ENCODE peak calls at places on chromosomes 13 and 19, in four cellular contexts. V, F, S and N are unnamed samples.

GRCh38 chr13:24187185-24187584 is 26.7 kb downstream of the SPATA13 start:
- DNase-seq in V (no peak), F (peak; percentile 17), S (peak; percentile 25), N (peak; percentile 83)

GRCh38 chr19:39070888-39071287 is 13.3 kb upstream of the ACP7 start:
- DNase-seq in V (no peak), S (no peak), F (peak; percentile 51), N (no peak)

GRCh38 chr19:18586311-18586710 is 2.3 kb upstream of the REX1BD start:
- DNase-seq in F (no peak), S (no peak), V (no peak), N (no peak)

GRCh38 chr13:65929436-65929835 is 1300.7 kb downstream of the PCDH9 start:
- DNase-seq in V (no peak), F (peak; percentile 55), S (no peak), N (no peak)

GRCh38 chr19:1069009-1069779 is 2.2 kb downstream of the ARHGAP45 start:
- DNase-seq in V (peak; percentile 77), F (no peak), S (no peak), N (peak; percentile 49)

GRCh38 chr19:34431681-34432402 is 3.7 kb downstream of the UBA2 start:
- DNase-seq in S (no peak), F (no peak), V (no peak), N (no peak)

GRCh38 chr19:47786566-47786965 is 8.1 kb downstream of the SELENOW start:
- DNase-seq in V (no peak), F (no peak), S (no peak), N (no peak)

GRCh38 chr13:109812375-109812774 is 26.0 kb upstream of the IRS2 start:
- DNase-seq in F (no peak), S (peak; percentile 76), V (no peak), N (no peak)

GRCh38 chr13:48161530-48162179 is 66.8 kb upstream of the MED4 start:
- DNase-seq in F (no peak), S (no peak), V (no peak), N (no peak)

GRCh38 chr13:95023405-95023804 is 277.8 kb downstream of the ABCC4 start:
- DNase-seq in S (peak; percentile 77), F (no peak), V (no peak), N (no peak)

GRCh38 chr19:34555447-34555846 is 73.9 kb downstream of the WTIP start:
- DNase-seq in F (peak; percentile 26), S (peak; percentile 32), V (no peak), N (no peak)

GRCh38 chr19:4967738-4968461 is 1.0 kb upstream of the KDM4B start:
- DNase-seq in S (peak; percentile 18), F (no peak), V (no peak), N (no peak)

GRCh38 chr19:10096615-10096963 is 5.9 kb downstream of the ANGPTL6 start:
- DNase-seq in F (no peak), V (no peak), S (no peak), N (no peak)

GRCh38 chr13:112997188-112998135 is 28.4 kb downstream of the MCF2L start:
- DNase-seq in F (no peak), S (no peak), V (no peak), N (no peak)

GRCh38 chr19:46271488-46272197 is 25.2 kb upstream of the HIF3A start:
- DNase-seq in V (no peak), F (peak; percentile 86), S (peak; percentile 77), N (no peak)

GRCh38 chr13:110869805-110870706 is 44.8 kb downstream of the ANKRD10 start:
- DNase-seq in F (peak; percentile 100), S (peak; percentile 98), V (no peak), N (no peak)

GRCh38 chr19:44745386-44745831 is 3.1 kb upstream of the BCL3 start:
- DNase-seq in F (peak; percentile 40), V (no peak), S (peak; percentile 30), N (no peak)

GRCh38 chr13:30743319-30744055 is 8.1 kb downstream of the ALOX5AP start:
- DNase-seq in F (peak; percentile 97), V (no peak), S (peak; percentile 93), N (no peak)

GRCh38 chr19:4847190-4847973 is 15.9 kb upstream of the TICAM1 start:
- DNase-seq in S (no peak), F (no peak), V (no peak), N (no peak)

GRCh38 chr13:39321578-39321977 is 281.4 kb downstream of the LHFPL6 start:
- DNase-seq in S (no peak), V (no peak), F (no peak), N (no peak)

GRCh38 chr13:112968910-112969691 is at the start of gene MCF2L:
- DNase-seq in F (no peak), S (peak; percentile 45), V (peak; percentile 75), N (no peak)

GRCh38 chr13:23928985-23929384 is 31.7 kb upstream of the C1QTNF9B start:
- DNase-seq in F (peak; percentile 66), V (no peak), S (peak; percentile 80), N (no peak)

GRCh38 chr13:35914662-35915061 is 216.5 kb downstream of the DCLK1 start:
- DNase-seq in V (no peak), S (peak; percentile 16), F (no peak), N (no peak)

GRCh38 chr13:95058680-95059079 is 242.6 kb downstream of the ABCC4 start:
- DNase-seq in F (no peak), S (no peak), V (no peak), N (no peak)

GRCh38 chr19:40416918-40417713 is 3.9 kb upstream of the PRX start:
- DNase-seq in F (no peak), V (no peak), S (peak; percentile 20), N (no peak)

GRCh38 chr19:33740811-33741396 is 55.8 kb upstream of the KCTD15 start:
- DNase-seq in F (no peak), V (no peak), S (peak; percentile 45), N (no peak)

GRCh38 chr19:49767380-49767779 is 579 bp downstream of the AP2A1 start:
- DNase-seq in V (no peak), S (no peak), F (no peak), N (no peak)

GRCh38 chr13:113862766-113863510 is 938 bp downstream of the GAS6 start:
- DNase-seq in V (no peak), F (no peak), S (no peak), N (no peak)

GRCh38 chr19:10505583-10506229 is 2.5 kb upstream of the KEAP1 start:
- DNase-seq in V (peak; percentile 78), F (peak; percentile 9), S (peak; percentile 79), N (no peak)

GRCh38 chr19:47569331-47569730 is 3.6 kb downstream of the ZNF541 start:
- DNase-seq in V (no peak), S (no peak), F (no peak), N (no peak)

GRCh38 chr19:55315956-55316525 is 9.1 kb downstream of the TMEM150B start:
- DNase-seq in V (no peak), F (no peak), S (no peak), N (no peak)

GRCh38 chr19:11767633-11768133 is 883 bp downstream of the ZNF441 start:
- DNase-seq in V (no peak), F (peak; percentile 16), S (peak; percentile 43), N (no peak)

GRCh38 chr13:106348032-106348431 is 187.4 kb downstream of the EFNB2 start:
- DNase-seq in V (no peak), S (peak; percentile 88), F (no peak), N (no peak)

GRCh38 chr19:22427587-22428298 is 5.6 kb upstream of the ZNF98 start:
- DNase-seq in S (no peak), F (no peak), V (no peak), N (no peak)

GRCh38 chr13:23956106-23956505 is 58.8 kb upstream of the C1QTNF9B start:
- DNase-seq in F (peak; percentile 41), V (no peak), S (peak; percentile 93), N (no peak)

GRCh38 chr19:10670187-10670586 is 16.0 kb downstream of the ILF3 start:
- DNase-seq in F (no peak), V (no peak), S (no peak), N (no peak)

GRCh38 chr13:97758317-97758716 is 195.2 kb upstream of the IPO5 start:
- DNase-seq in F (no peak), S (no peak), V (no peak), N (no peak)